ENCODE peak calls at places on chromosomes 1 and 21, in four cellular contexts. Q is left cardiac atrium; U is stimulated activated naive CD4-positive, alpha-beta T cell; L is hippocampal formation. Z is an unnamed sample.

GRCh38 chr21:44258056-44258725 is 3.5 kb downstream of the DNMT3L start:
- DNase-seq in L (no peak), U (no peak), Q (peak), Z (no peak)

GRCh38 chr1:7334475-7335035 is 436.5 kb upstream of the VAMP3 start:
- DNase-seq in L (no peak), U (no peak), Q (no peak), Z (no peak)

GRCh38 chr1:160724445-160725242 is 13.0 kb upstream of the CD48 start:
- DNase-seq in Q (no peak), U (no peak), L (no peak), Z (peak)

GRCh38 chr1:207956976-207957375 is 46.1 kb upstream of the CD34 start:
- DNase-seq in L (no peak), U (no peak), Q (no peak), Z (no peak)

GRCh38 chr1:231201375-231202124 is 39.5 kb upstream of the GNPAT start:
- DNase-seq in Q (no peak), L (no peak), U (no peak), Z (no peak)

GRCh38 chr1:236301958-236302335 is 20.2 kb upstream of the ERO1B start:
- DNase-seq in U (no peak), L (no peak), Q (no peak), Z (no peak)

GRCh38 chr21:38221594-38221993 is 35.2 kb upstream of the KCNJ15 start:
- DNase-seq in L (no peak), Q (no peak), U (no peak), Z (no peak)

GRCh38 chr1:12453400-12454343 is 164.3 kb downstream of the DHRS3 start:
- DNase-seq in Q (no peak), U (peak), L (no peak), Z (no peak)

GRCh38 chr1:80656011-80656627 is 1144.6 kb upstream of the ADGRL2 start:
- DNase-seq in Q (no peak), L (no peak), U (no peak), Z (no peak)

GRCh38 chr1:206985162-206985749 is 15.0 kb upstream of the FCAMR start:
- DNase-seq in U (no peak), Q (no peak), L (no peak), Z (no peak)

GRCh38 chr1:205475855-205476254 is 20.0 kb upstream of the BLACAT1 start:
- DNase-seq in U (no peak), Q (no peak), L (no peak), Z (no peak)

GRCh38 chr1:242425232-242425631 is 99.3 kb downstream of the PLD5 start:
- DNase-seq in U (no peak), Q (no peak), L (no peak), Z (peak)

GRCh38 chr1:6603851-6604558 is 1.3 kb upstream of the KLHL21 start:
- DNase-seq in L (peak), U (no peak), Q (peak), Z (no peak)

GRCh38 chr21:44312089-44312488 is 12.2 kb downstream of the PFKL start:
- DNase-seq in L (no peak), Q (no peak), U (no peak), Z (no peak)

GRCh38 chr1:39722495-39722894 is 16.2 kb upstream of the PPIE start:
- DNase-seq in U (no peak), L (no peak), Q (no peak), Z (no peak)

GRCh38 chr1:71721532-71721931 is 560.8 kb downstream of the NEGR1 start:
- DNase-seq in Q (no peak), U (no peak), L (no peak), Z (no peak)

GRCh38 chr1:17370618-17371017 is 1.4 kb upstream of the PADI6 start:
- DNase-seq in U (no peak), Q (no peak), L (no peak), Z (no peak)

Z was measured in MM.1S.